ENCODE peak calls at places on chromosomes 1 and 21, in eight cellular contexts. One of them, this sample, is unnamed.

GRCh38 chr1:170932236-170932635 is 3.1 kb upstream of the MROH9 start:
- DNase-seq in amniotic stem cell: no peak
- DNase-seq in activated CD8-positive, alpha-beta memory T cell treated with anti-CD3 and anti-CD28 coated beads for 4 hours: no peak
- DNase-seq in transverse colon: no peak
- DNase-seq in anterior cingulate cortex: no peak
- DNase-seq in nephron progenitor cell: no peak
- DNase-seq in stimulated activated CD8-positive, alpha-beta memory T cell treated with anti-CD3 and anti-CD28 coated beads, Interleukin-12 subunit alpha, Interleukin-12 subunit beta, amount 100 ng/mL, for 1 hour: no peak
- DNase-seq in neuronal stem cell: no peak
- DNase-seq in this sample: no peak

GRCh38 chr1:51569284-51570062 is 47.4 kb upstream of the OSBPL9 start:
- DNase-seq in anterior cingulate cortex: no peak
- DNase-seq in amniotic stem cell: peak; percentile 71
- DNase-seq in transverse colon: peak; percentile 17
- DNase-seq in neuronal stem cell: no peak
- DNase-seq in nephron progenitor cell: no peak
- DNase-seq in activated CD8-positive, alpha-beta memory T cell treated with anti-CD3 and anti-CD28 coated beads for 4 hours: no peak
- DNase-seq in stimulated activated CD8-positive, alpha-beta memory T cell treated with anti-CD3 and anti-CD28 coated beads, Interleukin-12 subunit alpha, Interleukin-12 subunit beta, amount 100 ng/mL, for 1 hour: peak; percentile 30
- DNase-seq in this sample: peak; percentile 78

GRCh38 chr1:28506907-28507246 is 1.0 kb downstream of the RCC1 start:
- DNase-seq in activated CD8-positive, alpha-beta memory T cell treated with anti-CD3 and anti-CD28 coated beads for 4 hours: no peak
- DNase-seq in nephron progenitor cell: no peak
- DNase-seq in anterior cingulate cortex: no peak
- DNase-seq in amniotic stem cell: no peak
- DNase-seq in neuronal stem cell: no peak
- DNase-seq in transverse colon: no peak
- DNase-seq in stimulated activated CD8-positive, alpha-beta memory T cell treated with anti-CD3 and anti-CD28 coated beads, Interleukin-12 subunit alpha, Interleukin-12 subunit beta, amount 100 ng/mL, for 1 hour: no peak
- DNase-seq in this sample: no peak

GRCh38 chr1:51973587-51974474 is 16.7 kb downstream of the RAB3B start:
- DNase-seq in activated CD8-positive, alpha-beta memory T cell treated with anti-CD3 and anti-CD28 coated beads for 4 hours: no peak
- DNase-seq in amniotic stem cell: no peak
- DNase-seq in stimulated activated CD8-positive, alpha-beta memory T cell treated with anti-CD3 and anti-CD28 coated beads, Interleukin-12 subunit alpha, Interleukin-12 subunit beta, amount 100 ng/mL, for 1 hour: no peak
- DNase-seq in anterior cingulate cortex: no peak
- DNase-seq in transverse colon: no peak
- DNase-seq in neuronal stem cell: no peak
- DNase-seq in nephron progenitor cell: no peak
- DNase-seq in this sample: no peak

GRCh38 chr21:33840771-33841170 is 74.8 kb downstream of the ATP5PO start:
- DNase-seq in transverse colon: no peak
- DNase-seq in nephron progenitor cell: no peak
- DNase-seq in anterior cingulate cortex: no peak
- DNase-seq in amniotic stem cell: no peak
- DNase-seq in stimulated activated CD8-positive, alpha-beta memory T cell treated with anti-CD3 and anti-CD28 coated beads, Interleukin-12 subunit alpha, Interleukin-12 subunit beta, amount 100 ng/mL, for 1 hour: no peak
- DNase-seq in activated CD8-positive, alpha-beta memory T cell treated with anti-CD3 and anti-CD28 coated beads for 4 hours: no peak
- DNase-seq in neuronal stem cell: no peak
- DNase-seq in this sample: no peak

GRCh38 chr1:212034516-212035122 is 738 bp downstream of the INTS7 start:
- DNase-seq in anterior cingulate cortex: peak; percentile 64
- DNase-seq in stimulated activated CD8-positive, alpha-beta memory T cell treated with anti-CD3 and anti-CD28 coated beads, Interleukin-12 subunit alpha, Interleukin-12 subunit beta, amount 100 ng/mL, for 1 hour: no peak
- DNase-seq in neuronal stem cell: peak; percentile 4
- DNase-seq in amniotic stem cell: no peak
- DNase-seq in activated CD8-positive, alpha-beta memory T cell treated with anti-CD3 and anti-CD28 coated beads for 4 hours: no peak
- DNase-seq in transverse colon: no peak
- DNase-seq in nephron progenitor cell: no peak
- DNase-seq in this sample: no peak

GRCh38 chr1:218463194-218464156 is 118.3 kb downstream of the TGFB2 start:
- DNase-seq in neuronal stem cell: peak; percentile 24
- DNase-seq in anterior cingulate cortex: no peak
- DNase-seq in stimulated activated CD8-positive, alpha-beta memory T cell treated with anti-CD3 and anti-CD28 coated beads, Interleukin-12 subunit alpha, Interleukin-12 subunit beta, amount 100 ng/mL, for 1 hour: no peak
- DNase-seq in amniotic stem cell: no peak
- DNase-seq in activated CD8-positive, alpha-beta memory T cell treated with anti-CD3 and anti-CD28 coated beads for 4 hours: no peak
- DNase-seq in transverse colon: peak; percentile 20
- DNase-seq in nephron progenitor cell: no peak
- DNase-seq in this sample: no peak

GRCh38 chr1:12581179-12581578 is 36.8 kb downstream of the DHRS3 start:
- DNase-seq in activated CD8-positive, alpha-beta memory T cell treated with anti-CD3 and anti-CD28 coated beads for 4 hours: no peak
- DNase-seq in stimulated activated CD8-positive, alpha-beta memory T cell treated with anti-CD3 and anti-CD28 coated beads, Interleukin-12 subunit alpha, Interleukin-12 subunit beta, amount 100 ng/mL, for 1 hour: no peak
- DNase-seq in nephron progenitor cell: no peak
- DNase-seq in neuronal stem cell: no peak
- DNase-seq in anterior cingulate cortex: no peak
- DNase-seq in amniotic stem cell: no peak
- DNase-seq in transverse colon: no peak
- DNase-seq in this sample: no peak

GRCh38 chr1:221174598-221174997 is 295.4 kb downstream of the HLX start:
- DNase-seq in nephron progenitor cell: no peak
- DNase-seq in anterior cingulate cortex: no peak
- DNase-seq in activated CD8-positive, alpha-beta memory T cell treated with anti-CD3 and anti-CD28 coated beads for 4 hours: no peak
- DNase-seq in neuronal stem cell: no peak
- DNase-seq in transverse colon: no peak
- DNase-seq in amniotic stem cell: no peak
- DNase-seq in stimulated activated CD8-positive, alpha-beta memory T cell treated with anti-CD3 and anti-CD28 coated beads, Interleukin-12 subunit alpha, Interleukin-12 subunit beta, amount 100 ng/mL, for 1 hour: no peak
- DNase-seq in this sample: no peak

GRCh38 chr1:55375617-55376258 is 160.6 kb upstream of the USP24 start:
- DNase-seq in transverse colon: peak; percentile 30
- DNase-seq in activated CD8-positive, alpha-beta memory T cell treated with anti-CD3 and anti-CD28 coated beads for 4 hours: no peak
- DNase-seq in stimulated activated CD8-positive, alpha-beta memory T cell treated with anti-CD3 and anti-CD28 coated beads, Interleukin-12 subunit alpha, Interleukin-12 subunit beta, amount 100 ng/mL, for 1 hour: no peak
- DNase-seq in neuronal stem cell: peak; percentile 53
- DNase-seq in anterior cingulate cortex: peak; percentile 53
- DNase-seq in amniotic stem cell: peak; percentile 36
- DNase-seq in nephron progenitor cell: peak; percentile 65
- DNase-seq in this sample: peak; percentile 45

GRCh38 chr1:162168261-162168660 is 98.8 kb downstream of the NOS1AP start:
- DNase-seq in transverse colon: no peak
- DNase-seq in anterior cingulate cortex: peak; percentile 40
- DNase-seq in amniotic stem cell: no peak
- DNase-seq in neuronal stem cell: no peak
- DNase-seq in stimulated activated CD8-positive, alpha-beta memory T cell treated with anti-CD3 and anti-CD28 coated beads, Interleukin-12 subunit alpha, Interleukin-12 subunit beta, amount 100 ng/mL, for 1 hour: no peak
- DNase-seq in nephron progenitor cell: no peak
- DNase-seq in activated CD8-positive, alpha-beta memory T cell treated with anti-CD3 and anti-CD28 coated beads for 4 hours: no peak
- DNase-seq in this sample: no peak

This sample was measured in Panc1.